ENCODE peak calls at places on chromosome 17, in seven cellular contexts. G is pancreas; N is psoas muscle; A is tibial nerve; E is CD8-positive, alpha-beta T cell; Q is heart left ventricle; Y is CD8-positive, alpha-beta memory T cell. S is an unnamed sample.
A peak's percentile ranks its signal among the peaks of the same experiment; 100 is the strongest.

GRCh38 chr17:67049025-67049739 is 4.8 kb downstream of the CACNG1 start:
- DNase-seq in G (no peak), N (no peak), A (no peak), E (no peak), Q (no peak), Y (no peak), S (no peak)

GRCh38 chr17:1000597-1001490 is 3.9 kb downstream of the TIMM22 start:
- DNase-seq in G (peak; percentile 31), N (peak; percentile 77), A (no peak), E (no peak), Q (peak; percentile 43), Y (no peak), S (no peak)

GRCh38 chr17:38587956-38588771 is 17.6 kb downstream of the SRCIN1 start:
- DNase-seq in G (no peak), N (no peak), A (no peak), E (no peak), Q (no peak), Y (no peak), S (no peak)

GRCh38 chr17:17551361-17551760 is 40.1 kb downstream of the PEMT start:
- DNase-seq in G (peak; percentile 5), N (peak; percentile 54), A (no peak), E (no peak), Q (peak; percentile 72), Y (no peak), S (no peak)

GRCh38 chr17:60902399-60902798 is 224.7 kb downstream of the BCAS3 start:
- DNase-seq in G (no peak), N (no peak), A (no peak), E (no peak), Q (no peak), Y (no peak), S (no peak)

GRCh38 chr17:80101946-80102706 is 745 bp downstream of the GAA start:
- DNase-seq in G (peak; percentile 42), N (peak; percentile 61), A (peak; percentile 15), E (no peak), Q (no peak), Y (no peak), S (no peak)

GRCh38 chr17:42985225-42985624 is 4.9 kb downstream of the RUNDC1 start:
- DNase-seq in G (no peak), N (no peak), A (no peak), E (no peak), Q (no peak), Y (no peak), S (no peak)

GRCh38 chr17:3034578-3034920 is 28.9 kb downstream of the OR1D5 start:
- DNase-seq in G (peak; percentile 24), N (no peak), A (no peak), E (no peak), Q (no peak), Y (no peak), S (no peak)

GRCh38 chr17:62911106-62911505 is 54.9 kb upstream of the TANC2 start:
- DNase-seq in G (no peak), N (no peak), A (no peak), E (no peak), Q (no peak), Y (no peak), S (no peak)

GRCh38 chr17:28426081-28426519 is 20.1 kb upstream of the SLC46A1 start:
- DNase-seq in G (no peak), N (no peak), A (no peak), E (no peak), Q (no peak), Y (no peak), S (no peak)

GRCh38 chr17:29835438-29836351 is 94.3 kb downstream of the SSH2 start:
- DNase-seq in G (no peak), N (no peak), A (no peak), E (no peak), Q (no peak), Y (no peak), S (no peak)

GRCh38 chr17:79819085-79819484 is 20.2 kb downstream of the CBX4 start:
- DNase-seq in G (no peak), N (no peak), A (no peak), E (no peak), Q (no peak), Y (no peak), S (no peak)

GRCh38 chr17:72387487-72387886 is 266.7 kb downstream of the SOX9 start:
- DNase-seq in G (no peak), N (no peak), A (no peak), E (no peak), Q (no peak), Y (no peak), S (no peak)

GRCh38 chr17:29376667-29377268 is 13.4 kb upstream of the TAOK1 start:
- DNase-seq in G (no peak), N (no peak), A (no peak), E (no peak), Q (no peak), Y (no peak), S (no peak)

GRCh38 chr17:70621593-70621992 is 452.3 kb downstream of the KCNJ2 start:
- DNase-seq in G (no peak), N (no peak), A (no peak), E (no peak), Q (no peak), Y (no peak), S (no peak)

GRCh38 chr17:54452666-54453348 is 447.8 kb upstream of the TOM1L1 start:
- DNase-seq in G (no peak), N (no peak), A (no peak), E (no peak), Q (no peak), Y (no peak), S (no peak)
- H3K9me3 ChIP-seq in G (no peaks in the 10 kb centered on the region), N (peaks cover 10% of the 10 kb centered on the region), A (peaks cover 10% of the 10 kb centered on the region), E (no peaks in the 10 kb centered on the region), Q (no peaks in the 10 kb centered on the region), Y (no peaks in the 10 kb centered on the region), S (no peaks in the 10 kb centered on the region)

GRCh38 chr17:54455251-54455868 is 445.3 kb upstream of the TOM1L1 start:
- DNase-seq in G (no peak), N (no peak), A (no peak), E (no peak), Q (no peak), Y (no peak), S (no peak)

GRCh38 chr17:54451051-54451450 is 449.6 kb upstream of the TOM1L1 start:
- DNase-seq in G (no peak), N (no peak), A (no peak), E (no peak), Q (no peak), Y (no peak), S (no peak)
- H3K9me3 ChIP-seq in G (no peaks in the 10 kb centered on the region), N (peaks cover 5% of the 10 kb centered on the region), A (peaks cover 3% of the 10 kb centered on the region), E (no peaks in the 10 kb centered on the region), Q (no peaks in the 10 kb centered on the region), Y (no peaks in the 10 kb centered on the region), S (no peaks in the 10 kb centered on the region)

GRCh38 chr17:78101542-78101941 is 27.0 kb downstream of the TMC6 start:
- DNase-seq in G (no peak), N (no peak), A (no peak), E (no peak), Q (no peak), Y (no peak), S (no peak)
- H3K9me3 ChIP-seq in G (no peaks in the 10 kb centered on the region), N (no peaks in the 10 kb centered on the region), A (no peaks in the 10 kb centered on the region), E (no peaks in the 10 kb centered on the region), Q (no peaks in the 10 kb centered on the region), Y (no peaks in the 10 kb centered on the region), S (no peaks in the 10 kb centered on the region)

DNA sequence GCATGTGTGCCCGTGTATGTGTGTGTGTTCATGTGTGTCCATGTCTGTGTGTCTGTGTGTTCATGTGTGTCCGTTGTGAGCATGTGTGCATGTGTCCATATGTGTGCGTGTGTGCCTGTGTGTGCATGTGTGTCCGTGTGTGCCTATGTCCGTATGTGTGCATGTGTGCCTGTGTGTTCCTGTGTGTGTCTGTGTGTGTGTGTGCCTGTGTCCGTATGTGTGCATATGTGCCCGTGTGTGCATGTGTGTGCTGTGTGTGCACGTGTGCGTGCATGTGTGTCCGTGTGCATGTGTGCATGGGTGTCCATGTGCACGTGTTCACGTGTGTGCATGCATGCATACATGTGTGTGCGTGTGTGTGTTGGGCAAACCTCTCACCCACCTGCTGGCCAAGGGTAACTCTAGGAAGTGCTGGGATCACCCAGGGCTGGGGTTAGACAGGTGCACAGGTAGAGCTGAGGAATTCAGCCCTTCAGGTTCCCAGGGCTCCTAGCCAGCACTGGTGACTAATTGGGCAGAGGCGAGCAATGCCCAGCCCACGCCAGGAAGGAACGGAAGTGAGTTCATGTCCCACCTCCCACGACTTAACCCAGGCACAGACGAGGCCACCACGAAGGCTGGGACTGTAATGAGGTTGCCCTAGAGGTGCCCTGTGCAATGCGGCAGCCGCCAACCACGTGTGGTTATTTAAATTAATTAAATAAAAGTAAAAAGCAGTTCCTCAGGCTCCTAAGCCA is 8.2 kb upstream of the CSNK1D start:
- DNase-seq in G (peak; percentile 94), N (peak; percentile 30), A (no peak), E (no peak), Q (no peak), Y (no peak), S (no peak)
- H3K9me3 ChIP-seq in G (no peaks in the 10 kb centered on the region), N (no peaks in the 10 kb centered on the region), A (no peaks in the 10 kb centered on the region), E (no peaks in the 10 kb centered on the region), Q (no peaks in the 10 kb centered on the region), Y (no peaks in the 10 kb centered on the region), S (no peaks in the 10 kb centered on the region)

DNA sequence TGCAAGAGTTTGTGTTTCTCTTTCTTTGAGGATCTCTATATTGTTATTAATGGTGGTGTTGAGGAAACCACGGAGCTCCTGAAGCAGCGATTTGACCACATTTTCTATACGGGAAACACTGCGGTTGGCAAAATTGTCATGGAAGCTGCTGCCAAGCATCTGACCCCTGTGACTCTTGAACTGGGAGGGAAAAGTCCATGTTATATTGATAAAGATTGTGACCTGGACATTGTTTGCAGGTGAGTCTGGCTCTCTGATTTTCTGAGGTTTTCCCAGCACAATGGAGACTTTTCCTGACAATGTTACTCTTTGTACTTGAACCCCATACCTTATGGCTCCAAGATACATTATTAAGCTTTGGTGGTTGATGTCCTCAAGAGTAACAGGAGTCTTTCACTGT is 7.8 kb downstream of the ALDH3A2 start:
- DNase-seq in G (no peak), N (no peak), A (no peak), E (no peak), Q (no peak), Y (no peak), S (no peak)
- H3K9me3 ChIP-seq in G (no peaks in the 10 kb centered on the region), N (no peaks in the 10 kb centered on the region), A (no peaks in the 10 kb centered on the region), E (no peaks in the 10 kb centered on the region), Q (no peaks in the 10 kb centered on the region), Y (no peaks in the 10 kb centered on the region), S (no peaks in the 10 kb centered on the region)

GRCh38 chr17:22461460-22462145 is 769.3 kb downstream of the KCNJ18 start:
- DNase-seq in G (no peak), N (no peak), A (no peak), E (no peak), Q (no peak), Y (no peak), S (no peak)

GRCh38 chr17:22464041-22464440 is 771.7 kb downstream of the KCNJ18 start:
- DNase-seq in G (no peak), N (no peak), A (no peak), E (no peak), Q (no peak), Y (no peak), S (no peak)

GRCh38 chr17:22460461-22461063 is 768.2 kb downstream of the KCNJ18 start:
- DNase-seq in G (no peak), N (no peak), A (no peak), E (no peak), Q (no peak), Y (no peak), S (no peak)

GRCh38 chr17:22463110-22463850 is 771.0 kb downstream of the KCNJ18 start:
- DNase-seq in G (no peak), N (no peak), A (no peak), E (no peak), Q (no peak), Y (no peak), S (no peak)

GRCh38 chr17:22462461-22462860 is 770.1 kb downstream of the KCNJ18 start:
- DNase-seq in G (no peak), N (no peak), A (no peak), E (no peak), Q (no peak), Y (no peak), S (no peak)
- H3K9me3 ChIP-seq in G (no peaks in the 10 kb centered on the region), N (no peaks in the 10 kb centered on the region), A (peaks cover 24% of the 10 kb centered on the region), E (no peaks in the 10 kb centered on the region), Q (no peaks in the 10 kb centered on the region), Y (no peaks in the 10 kb centered on the region), S (no peaks in the 10 kb centered on the region)

S was measured in T-helper 17 cell.